ENCODE peak calls at places on chromosomes 4 and X, in nine cellular contexts. Y, J, W, E, C, Z, X, U and H are unnamed samples.

GRCh38 chr4:176799653-176800052 is 6.9 kb upstream of the VEGFC start:
- DNase-seq in Y (peak), J (no peak), W (no peak), E (no peak), C (no peak), Z (no peak), X (no peak), U (no peak), H (no peak)

GRCh38 chr4:134070174-134070573 is 131.4 kb downstream of the PABPC4L start:
- DNase-seq in Y (no peak), J (no peak), W (no peak), E (no peak), C (no peak), Z (no peak), X (no peak), U (no peak), H (no peak)

GRCh38 chr4:110196206-110196870 is 2.1 kb downstream of the ELOVL6 start:
- DNase-seq in Y (peak), J (no peak), W (peak), E (peak), C (peak), Z (peak), X (peak), U (peak), H (peak)

GRCh38 chrX:150690126-150690525 is 3.1 kb upstream of the MTMR1 start:
- DNase-seq in Y (peak), J (no peak), W (no peak), E (no peak), C (no peak), Z (no peak), X (no peak), U (no peak), H (no peak)

GRCh38 chrX:31483336-31483735 is 411.5 kb upstream of the FTHL17 start:
- DNase-seq in Y (peak), J (no peak), W (no peak), E (no peak), C (no peak), Z (no peak), X (no peak), U (no peak), H (no peak)

GRCh38 chrX:151100796-151101195 is 75.6 kb upstream of the GPR50 start:
- DNase-seq in Y (no peak), J (no peak), W (no peak), E (no peak), C (no peak), Z (no peak), X (no peak), U (no peak), H (no peak)

GRCh38 chr4:168637872-168638756 is 141.3 kb downstream of the PALLD start:
- DNase-seq in Y (peak), J (no peak), W (no peak), E (no peak), C (no peak), Z (no peak), X (no peak), U (no peak), H (no peak)

GRCh38 chr4:151143162-151143561 is 43.7 kb downstream of the RPS3A start:
- DNase-seq in Y (no peak), J (no peak), W (no peak), E (no peak), C (no peak), Z (no peak), X (no peak), U (no peak), H (no peak)

GRCh38 chr4:13821522-13821921 is 194.0 kb upstream of the BOD1L1 start:
- DNase-seq in Y (no peak), J (no peak), W (no peak), E (no peak), C (no peak), Z (peak), X (no peak), U (no peak), H (peak)

GRCh38 chrX:123190096-123190495 is 6.0 kb downstream of the GRIA3 start:
- DNase-seq in Y (no peak), J (no peak), W (no peak), E (no peak), C (no peak), Z (no peak), X (no peak), U (no peak), H (no peak)

GRCh38 chrX:24063488-24063887 is 8.7 kb downstream of the EIF2S3 start:
- DNase-seq in Y (no peak), J (no peak), W (no peak), E (no peak), C (no peak), Z (no peak), X (no peak), U (no peak), H (peak)

GRCh38 chr4:147996840-147997239 is 265.0 kb downstream of the ARHGAP10 start:
- DNase-seq in Y (no peak), J (no peak), W (no peak), E (no peak), C (no peak), Z (no peak), X (no peak), U (no peak), H (no peak)

GRCh38 chr4:39544580-39545315 is 17.5 kb upstream of the UGDH start:
- DNase-seq in Y (peak), J (no peak), W (no peak), E (no peak), C (no peak), Z (no peak), X (no peak), U (no peak), H (no peak)

GRCh38 chr4:48268956-48269860 is at the start of gene TEC:
- DNase-seq in Y (peak), J (peak), W (peak), E (no peak), C (peak), Z (peak), X (peak), U (peak), H (peak)

GRCh38 chrX:95956780-95957179 is 727.9 kb upstream of the DIAPH2 start:
- DNase-seq in Y (no peak), J (no peak), W (no peak), E (no peak), C (no peak), Z (peak), X (no peak), U (no peak), H (peak)

GRCh38 chrX:118271770-118272169 is 74.1 kb upstream of the WDR44 start:
- DNase-seq in Y (peak), J (no peak), W (no peak), E (no peak), C (no peak), Z (no peak), X (peak), U (no peak), H (no peak)

GRCh38 chr4:155738548-155738947 is 20.3 kb upstream of the GUCY1B1 start:
- DNase-seq in Y (peak), J (no peak), W (no peak), E (no peak), C (no peak), Z (no peak), X (no peak), U (no peak), H (no peak)

GRCh38 chr4:169272265-169272886 is 1.6 kb upstream of the SH3RF1 start:
- DNase-seq in Y (peak), J (no peak), W (no peak), E (no peak), C (no peak), Z (no peak), X (no peak), U (no peak), H (no peak)

GRCh38 chrX:42398967-42399631 is 378.9 kb downstream of the PPP1R2C start:
- DNase-seq in Y (no peak), J (no peak), W (no peak), E (no peak), C (no peak), Z (no peak), X (no peak), U (no peak), H (no peak)

GRCh38 chrX:96692911-96693310 is 8.3 kb downstream of the DIAPH2 start:
- DNase-seq in Y (no peak), J (no peak), W (no peak), E (no peak), C (no peak), Z (no peak), X (no peak), U (no peak), H (no peak)

GRCh38 chr4:27318740-27319139 is 458.1 kb downstream of the STIM2 start:
- DNase-seq in Y (no peak), J (no peak), W (no peak), E (no peak), C (peak), Z (peak), X (peak), U (peak), H (peak)

GRCh38 chr4:76987153-76987562 is 37.6 kb downstream of the SEPTIN11 start:
- DNase-seq in Y (peak), J (no peak), W (peak), E (no peak), C (no peak), Z (no peak), X (no peak), U (no peak), H (peak)

GRCh38 chr4:177986236-177986635 is 544.0 kb upstream of the AGA start:
- DNase-seq in Y (no peak), J (no peak), W (no peak), E (no peak), C (no peak), Z (no peak), X (no peak), U (no peak), H (no peak)

DNA sequence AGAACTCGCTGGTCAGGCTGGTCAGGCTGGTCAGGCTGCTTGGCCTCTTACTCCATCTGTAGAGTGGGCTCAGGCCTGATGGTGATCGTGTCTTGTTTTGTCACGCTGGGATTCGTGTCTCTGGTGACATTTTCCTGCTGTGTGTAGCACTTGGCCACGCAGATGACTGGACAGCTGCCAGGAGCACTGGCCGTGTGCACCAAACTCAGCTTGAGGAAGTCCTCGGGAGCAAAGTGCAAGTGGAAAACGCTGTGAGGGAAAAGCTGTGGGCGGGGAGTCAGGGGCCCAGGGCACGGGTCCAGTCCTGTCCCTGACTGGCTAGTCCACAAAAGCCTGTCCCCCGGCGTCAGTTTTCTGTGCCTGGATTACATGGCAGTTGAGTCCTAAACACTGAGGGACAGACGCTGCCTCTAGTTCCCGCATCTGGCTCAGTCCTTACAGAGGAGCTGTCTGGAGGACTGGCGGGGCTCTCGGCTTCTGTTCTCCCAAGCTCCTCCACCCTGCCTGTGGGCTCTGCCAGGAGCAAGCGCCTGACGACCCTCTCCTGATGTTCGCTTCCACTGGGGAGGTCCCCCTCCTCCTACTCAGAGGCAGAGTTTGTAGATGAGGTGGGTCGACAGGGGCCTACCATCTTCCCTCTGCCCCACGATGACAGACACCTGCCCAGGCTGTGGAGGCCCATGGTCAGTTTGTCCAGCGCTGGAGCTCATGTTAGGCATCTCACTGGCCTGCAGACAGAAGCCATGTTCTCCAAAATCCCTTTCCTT is 35.9 kb upstream of the GRPEL1 start:
- DNase-seq in Y (no peak), J (no peak), W (peak), E (peak), C (no peak), Z (no peak), X (peak), U (peak), H (peak)
- TF ChIP-seq CTCF in Y (no peak), J (no peak), W (no peak), E (no peak), C (no peak), Z (no peak), X (no peak), U (no peak), H (no peak)

GRCh38 chr4:3136454-3136853 is 62.0 kb downstream of the HTT start:
- DNase-seq in Y (no peak), J (no peak), W (no peak), E (no peak), C (peak), Z (no peak), X (no peak), U (no peak), H (no peak)
- TF ChIP-seq CTCF in Y (peak), J (no peak), W (peak), E (no peak), C (peak), Z (peak), X (peak), U (peak), H (peak)

GRCh38 chr4:101347557-101348366 is 436 bp upstream of the PPP3CA start:
- DNase-seq in Y (peak), J (peak), W (peak), E (peak), C (peak), Z (peak), X (peak), U (peak), H (peak)
- TF ChIP-seq CTCF in Y (no peak), J (no peak), W (peak), E (no peak), C (peak), Z (no peak), X (no peak), U (no peak), H (peak)

GRCh38 chr4:115537387-115537786 is 424.0 kb upstream of the NDST4 start:
- DNase-seq in Y (peak), J (no peak), W (no peak), E (no peak), C (peak), Z (no peak), X (no peak), U (no peak), H (no peak)
- TF ChIP-seq CTCF in Y (no peak), J (no peak), W (no peak), E (no peak), C (peak), Z (no peak), X (peak), U (no peak), H (no peak)

GRCh38 chr4:18020671-18021469 is 685 bp downstream of the LCORL start:
- DNase-seq in Y (peak), J (peak), W (peak), E (peak), C (peak), Z (peak), X (peak), U (peak), H (peak)
- TF ChIP-seq CTCF in Y (no peak), J (no peak), W (no peak), E (peak), C (no peak), Z (no peak), X (no peak), U (no peak), H (peak)

GRCh38 chr4:164783966-164784365 is 30.0 kb downstream of the SMIM31 start:
- DNase-seq in Y (no peak), J (no peak), W (no peak), E (no peak), C (no peak), Z (no peak), X (no peak), U (no peak), H (no peak)

GRCh38 chr4:164779080-164779479 is 25.1 kb downstream of the SMIM31 start:
- DNase-seq in Y (peak), J (no peak), W (no peak), E (no peak), C (no peak), Z (no peak), X (no peak), U (no peak), H (no peak)

GRCh38 chr4:164780839-164781238 is 26.9 kb downstream of the SMIM31 start:
- DNase-seq in Y (no peak), J (no peak), W (no peak), E (no peak), C (no peak), Z (no peak), X (no peak), U (no peak), H (no peak)

GRCh38 chr4:164779811-164780216 is 25.9 kb downstream of the SMIM31 start:
- DNase-seq in Y (peak), J (no peak), W (no peak), E (no peak), C (peak), Z (peak), X (peak), U (no peak), H (peak)
- TF ChIP-seq CTCF in Y (peak), J (peak), W (peak), E (peak), C (peak), Z (peak), X (peak), U (peak), H (peak)

GRCh38 chrX:153820601-153821000 is 9.7 kb downstream of the PDZD4 start:
- DNase-seq in Y (no peak), J (no peak), W (no peak), E (peak), C (no peak), Z (no peak), X (peak), U (no peak), H (peak)
- TF ChIP-seq CTCF in Y (no peak), J (no peak), W (no peak), E (no peak), C (no peak), Z (no peak), X (no peak), U (no peak), H (no peak)

GRCh38 chr4:65868096-65868824 is 198.0 kb upstream of the EPHA5 start:
- DNase-seq in Y (no peak), J (no peak), W (no peak), E (no peak), C (no peak), Z (no peak), X (no peak), U (no peak), H (no peak)

GRCh38 chr4:65861993-65862392 is 191.7 kb upstream of the EPHA5 start:
- DNase-seq in Y (peak), J (no peak), W (no peak), E (no peak), C (no peak), Z (no peak), X (no peak), U (no peak), H (no peak)

DNA sequence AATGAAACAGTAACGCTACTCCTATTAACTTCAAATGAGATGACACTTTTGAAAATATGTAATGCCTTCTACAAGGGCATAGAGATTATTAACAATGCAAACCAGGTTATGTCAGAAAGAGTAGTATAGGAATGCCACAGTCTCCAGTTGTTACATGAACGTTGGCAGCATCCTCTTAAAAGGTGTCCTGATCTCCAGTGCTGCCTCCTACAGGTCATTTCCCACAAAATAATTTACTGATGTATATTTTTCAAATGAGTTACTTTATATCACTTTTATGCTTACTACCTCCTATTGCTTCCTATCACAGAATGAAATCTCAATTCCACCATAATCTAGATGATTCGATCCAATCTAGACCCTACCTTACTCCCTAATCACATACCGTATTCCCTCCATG is 195.2 kb upstream of the EPHA5 start:
- DNase-seq in Y (peak), J (no peak), W (no peak), E (no peak), C (peak), Z (no peak), X (peak), U (no peak), H (no peak)
- TF ChIP-seq CTCF in Y (no peak), J (no peak), W (peak), E (no peak), C (peak), Z (peak), X (peak), U (no peak), H (peak)

GRCh38 chrX:2907295-2907694 is 21.8 kb downstream of the ARSD start:
- DNase-seq in Y (no peak), J (no peak), W (no peak), E (no peak), C (no peak), Z (no peak), X (no peak), U (no peak), H (no peak)

GRCh38 chrX:2908125-2908685 is 20.9 kb downstream of the ARSD start:
- DNase-seq in Y (no peak), J (no peak), W (no peak), E (no peak), C (no peak), Z (no peak), X (no peak), U (no peak), H (no peak)

GRCh38 chrX:2910109-2910508 is 19.0 kb downstream of the ARSD start:
- DNase-seq in Y (no peak), J (no peak), W (no peak), E (no peak), C (no peak), Z (no peak), X (no peak), U (no peak), H (no peak)

GRCh38 chrX:2917767-2918166 is 11.4 kb downstream of the ARSD start:
- DNase-seq in Y (no peak), J (no peak), W (no peak), E (no peak), C (no peak), Z (no peak), X (no peak), U (no peak), H (no peak)

DNA sequence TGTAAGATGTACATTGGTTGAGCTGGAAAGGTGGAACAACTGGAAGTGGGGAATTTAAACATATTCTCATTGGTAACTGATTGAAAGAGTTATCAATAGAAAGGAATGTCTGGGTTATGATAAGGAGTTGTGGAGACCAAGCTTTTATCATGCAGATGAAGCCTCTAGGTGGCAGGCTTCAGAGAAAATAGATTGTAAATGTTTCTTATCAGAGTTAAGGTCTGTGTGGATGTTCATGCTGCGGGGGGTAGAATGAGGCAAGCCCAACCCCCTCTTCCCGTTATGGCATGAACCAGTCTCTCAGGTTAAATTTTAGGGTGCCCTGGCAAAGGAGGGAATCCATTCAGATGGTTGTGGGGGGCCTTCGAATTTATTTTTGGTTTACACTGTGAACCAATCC is 16.0 kb downstream of the ARSD start:
- DNase-seq in Y (no peak), J (no peak), W (no peak), E (no peak), C (no peak), Z (no peak), X (no peak), U (no peak), H (peak)
- TF ChIP-seq CTCF in Y (no peak), J (no peak), W (no peak), E (no peak), C (peak), Z (peak), X (peak), U (no peak), H (peak)

DNA sequence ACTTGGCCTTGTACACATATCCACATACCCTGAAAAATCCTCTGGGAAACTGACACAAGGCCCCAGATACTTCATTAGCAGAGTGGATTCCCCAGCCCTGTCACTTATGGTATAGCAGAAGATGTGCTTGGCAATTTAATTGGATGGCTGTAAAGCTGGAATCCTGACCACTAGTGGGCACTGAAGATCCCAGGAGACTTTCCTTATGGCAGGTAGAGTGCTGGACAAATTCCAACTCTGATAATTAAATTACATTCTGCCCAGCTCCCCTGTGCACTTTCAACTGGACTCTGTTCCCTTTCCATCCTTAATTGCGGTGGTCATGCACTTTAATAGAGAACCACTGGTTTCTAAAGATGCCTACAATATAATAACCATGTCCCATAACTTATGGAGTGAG is 119.8 kb downstream of the DCK start:
- DNase-seq in Y (no peak), J (no peak), W (no peak), E (no peak), C (peak), Z (no peak), X (no peak), U (peak), H (peak)
- TF ChIP-seq CTCF in Y (peak), J (peak), W (no peak), E (no peak), C (peak), Z (peak), X (peak), U (no peak), H (peak)